ENCODE peak calls at places on chromosomes 16 and 17, in five cellular contexts. A is GM23338, L is K562, Z is A549, T is HepG2. U is an unnamed sample.

GRCh38 chr17:1643293-1643998 is 2.1 kb downstream of the SCARF1 start:
- DNase-seq in T (no peak), L (no peak), Z (peak; percentile 49), A (peak; percentile 96), U (no peak)

GRCh38 chr17:46262271-46262670 is 32.7 kb upstream of the LRRC37A start:
- DNase-seq in L (no peak), A (no peak), T (no peak), Z (no peak), U (no peak)

GRCh38 chr16:24001706-24002105 is 165.9 kb downstream of the PRKCB start:
- DNase-seq in L (no peak), T (no peak), Z (no peak), A (no peak), U (no peak)

GRCh38 chr16:30794634-30795033 is 7.6 kb upstream of the ZNF629 start:
- DNase-seq in Z (no peak), T (no peak), L (peak; percentile 7), A (no peak), U (no peak)

GRCh38 chr16:11201498-11202259 is 54.3 kb downstream of the SOCS1 start:
- DNase-seq in Z (no peak), T (peak; percentile 67), L (peak; percentile 86), A (peak; percentile 75), U (no peak)

GRCh38 chr16:72848759-72849664 is 198.9 kb downstream of the ZFHX3 start:
- DNase-seq in L (no peak), A (no peak), Z (peak; percentile 93), T (no peak), U (no peak)

GRCh38 chr17:64411999-64412771 is 21.5 kb upstream of the PECAM1 start:
- DNase-seq in A (peak; percentile 86), Z (no peak), T (no peak), L (no peak), U (no peak)

GRCh38 chr17:33115351-33115750 is 123.7 kb downstream of the SPACA3 start:
- DNase-seq in A (no peak), L (no peak), Z (no peak), T (no peak), U (no peak)

GRCh38 chr17:17303010-17303846 is at the start of gene NT5M:
- DNase-seq in L (peak; percentile 84), Z (peak; percentile 85), A (peak; percentile 90), T (peak; percentile 34), U (no peak)

GRCh38 chr17:63433746-63434591 is 12.1 kb downstream of the CYB561 start:
- DNase-seq in L (no peak), Z (peak; percentile 70), T (no peak), A (no peak), U (no peak)

GRCh38 chr16:47613251-47613650 is 152.1 kb downstream of the PHKB start:
- DNase-seq in L (no peak), T (no peak), Z (no peak), A (no peak), U (no peak)

GRCh38 chr16:72972878-72973571 is 74.9 kb downstream of the ZFHX3 start:
- DNase-seq in A (no peak), L (no peak), T (no peak), Z (no peak), U (no peak)

GRCh38 chr17:41602524-41602923 is 10.0 kb downstream of the KRT16 start:
- DNase-seq in A (no peak), T (no peak), Z (no peak), L (no peak), U (no peak)

GRCh38 chr16:70610273-70611223 is 35.8 kb upstream of the IL34 start:
- DNase-seq in A (no peak), L (no peak), T (no peak), Z (no peak), U (no peak)

GRCh38 chr16:28546626-28547025 is 7.1 kb upstream of the SGF29 start:
- DNase-seq in T (no peak), Z (no peak), L (no peak), A (no peak), U (no peak)

GRCh38 chr17:866568-867087 is 84.5 kb downstream of the MRM3 start:
- DNase-seq in T (no peak), L (no peak), Z (no peak), A (no peak), U (no peak)

GRCh38 chr17:16074423-16074822 is 74.8 kb downstream of the TTC19 start:
- DNase-seq in L (no peak), T (no peak), Z (no peak), A (no peak), U (no peak)

GRCh38 chr16:54934536-54935410 is 4.1 kb downstream of the IRX5 start:
- DNase-seq in L (no peak), A (peak; percentile 85), Z (no peak), T (no peak), U (no peak)

GRCh38 chr16:21268236-21268635 is 9.9 kb downstream of the CRYM start:
- DNase-seq in T (no peak), L (no peak), A (no peak), Z (no peak), U (no peak)

GRCh38 chr16:49455991-49456745 is 82.6 kb downstream of the C16orf78 start:
- DNase-seq in T (no peak), A (no peak), L (no peak), Z (no peak), U (no peak)

GRCh38 chr17:19016881-19017280 is 12.3 kb upstream of the FAM83G start:
- DNase-seq in Z (no peak), T (no peak), A (no peak), L (no peak), U (no peak)

GRCh38 chr16:25177831-25178688 is 38.7 kb upstream of the AQP8 start:
- DNase-seq in Z (no peak), A (no peak), L (no peak), T (peak; percentile 99), U (no peak)

GRCh38 chr17:21213491-21214014 is 408 bp downstream of the TMEM11 start:
- DNase-seq in A (peak; percentile 68), L (peak; percentile 39), Z (no peak), T (no peak), U (no peak)

GRCh38 chr17:75535119-75535537 is 9.6 kb downstream of the LLGL2 start:
- DNase-seq in Z (no peak), T (no peak), L (no peak), A (no peak), U (peak; percentile 26)

GRCh38 chr16:81928975-81929374 is 82.3 kb downstream of the SDR42E1 start:
- DNase-seq in A (peak; percentile 13), T (no peak), Z (no peak), L (peak; percentile 69), U (no peak)

GRCh38 chr17:15431766-15432165 is 35.7 kb downstream of the CDRT4 start:
- DNase-seq in A (no peak), Z (no peak), T (no peak), L (no peak), U (no peak)

GRCh38 chr16:27430923-27431484 is 29.0 kb downstream of the IL21R start:
- DNase-seq in T (no peak), Z (no peak), L (peak; percentile 80), A (no peak), U (no peak)

GRCh38 chr17:17029938-17030337 is 12.3 kb upstream of the MPRIP start:
- DNase-seq in A (no peak), L (no peak), Z (no peak), T (no peak), U (no peak)

GRCh38 chr17:77356109-77356689 is 215.4 kb downstream of the SEC14L1 start:
- DNase-seq in T (no peak), Z (peak; percentile 42), L (no peak), A (no peak), U (no peak)

GRCh38 chr17:72498671-72499210 is 377.9 kb downstream of the SOX9 start:
- DNase-seq in Z (no peak), T (no peak), L (no peak), A (no peak), U (no peak)

GRCh38 chr17:50129303-50129945 is 536 bp downstream of the SAMD14 start:
- DNase-seq in Z (peak; percentile 66), L (no peak), T (no peak), A (peak; percentile 56), U (no peak)

GRCh38 chr16:27762441-27762840 is 212.5 kb downstream of the KATNIP start:
- DNase-seq in A (no peak), T (no peak), L (no peak), Z (no peak), U (no peak)

GRCh38 chr17:6787081-6787693 is 11.2 kb downstream of the FBXO39 start:
- DNase-seq in A (no peak), T (peak; percentile 46), Z (no peak), L (no peak), U (no peak)

GRCh38 chr17:47822785-47823184 is 1.2 kb upstream of the OSBPL7 start:
- DNase-seq in L (no peak), T (no peak), A (no peak), Z (no peak), U (no peak)
- TF ChIP-seq JUNB in L (no peak), T (no peak), A (no peak), Z (no peak), U (no peak)

GRCh38 chr17:55641559-55642160 is 81.0 kb downstream of the TMEM100 start:
- DNase-seq in T (peak; percentile 58), A (peak; percentile 76), Z (peak; percentile 73), L (peak; percentile 26), U (no peak)
- TF ChIP-seq JUNB in T (no peak), A (no peak), Z (no peak), L (no peak), U (no peak)

GRCh38 chr17:52147431-52147830 is 11.1 kb downstream of the CA10 start:
- DNase-seq in A (no peak), L (no peak), T (no peak), Z (no peak), U (no peak)

GRCh38 chr17:52149626-52150025 is 8.9 kb downstream of the CA10 start:
- DNase-seq in T (no peak), Z (no peak), L (no peak), A (no peak), U (no peak)

GRCh38 chr17:52148969-52149351 is 9.6 kb downstream of the CA10 start:
- DNase-seq in A (no peak), Z (no peak), L (no peak), T (no peak), U (no peak)

GRCh38 chr17:52148288-52148968 is 10.1 kb downstream of the CA10 start:
- DNase-seq in L (no peak), A (no peak), Z (no peak), T (no peak), U (no peak)

DNA sequence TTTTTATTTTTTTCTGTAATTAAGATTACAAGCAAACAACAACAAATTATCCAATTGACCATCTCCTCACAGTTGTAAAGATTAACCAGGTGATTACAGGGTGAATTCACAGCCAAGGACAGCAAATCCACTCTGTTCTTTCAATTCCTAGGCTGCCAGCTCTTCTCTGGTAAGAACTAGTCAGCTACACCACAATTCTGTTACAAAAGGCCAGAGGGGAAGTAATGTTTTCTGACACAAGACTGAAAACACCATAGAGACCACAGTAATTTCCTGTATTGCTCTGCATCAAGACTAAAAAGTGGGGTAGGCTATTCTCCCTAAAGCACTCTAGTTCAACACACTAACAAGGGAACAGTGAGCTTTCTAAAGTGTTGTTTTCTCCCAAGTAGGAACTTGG is 10.6 kb downstream of the CA10 start:
- DNase-seq in A (no peak), Z (no peak), T (no peak), L (no peak), U (no peak)
- TF ChIP-seq JUNB in A (no peak), Z (no peak), T (no peak), L (no peak), U (no peak)

GRCh38 chr16:50692999-50693781 is at the start of gene NOD2:
- DNase-seq in Z (peak; percentile 10), L (peak; percentile 41), T (no peak), A (peak; percentile 68), U (no peak)
- TF ChIP-seq JUNB in Z (no peak), L (no peak), T (no peak), A (no peak), U (no peak)

U was measured in GM12878.